ENCODE peak calls at places on chromosomes 1 and 21, in five cellular contexts. S, I, P, T and K are unnamed samples.
A peak's percentile ranks its signal among the peaks of the same experiment; 100 is the strongest.

GRCh38 chr1:226440512-226440911 is 32.6 kb upstream of the PARP1 start:
- DNase-seq in I (no peak), P (no peak), T (no peak), S (no peak), K (no peak)

GRCh38 chr1:58158465-58159423 is 387.8 kb downstream of the OMA1 start:
- DNase-seq in S (no peak), T (no peak), I (no peak), P (no peak), K (no peak)

GRCh38 chr1:84436907-84437667 is 38.8 kb downstream of the DNASE2B start:
- DNase-seq in S (no peak), I (no peak), P (no peak), T (no peak), K (no peak)

GRCh38 chr1:164557270-164557669 is 1.7 kb upstream of the PBX1 start:
- DNase-seq in P (no peak), I (no peak), T (no peak), S (peak; percentile 40), K (no peak)

GRCh38 chr1:202214089-202214843 is 20.7 kb downstream of the LGR6 start:
- DNase-seq in T (no peak), S (peak; percentile 72), I (peak; percentile 61), P (no peak), K (no peak)

GRCh38 chr1:161721738-161722343 is 497 bp downstream of the FCRLB start:
- DNase-seq in S (no peak), T (no peak), P (peak; percentile 67), I (no peak), K (no peak)

GRCh38 chr1:101781437-101781836 is 215.3 kb downstream of the OLFM3 start:
- DNase-seq in I (no peak), S (no peak), P (no peak), T (no peak), K (no peak)

GRCh38 chr1:87673748-87674147 is 345.1 kb downstream of the LMO4 start:
- DNase-seq in I (no peak), P (no peak), S (peak; percentile 21), T (no peak), K (no peak)

GRCh38 chr21:31888936-31889371 is 16.1 kb downstream of the HUNK start:
- DNase-seq in S (peak; percentile 88), P (no peak), T (no peak), I (no peak), K (no peak)

GRCh38 chr1:200923607-200924006 is 28.9 kb downstream of the INAVA start:
- DNase-seq in P (peak; percentile 2), T (peak; percentile 69), I (no peak), S (no peak), K (no peak)

GRCh38 chr1:167447521-167448136 is 70.7 kb downstream of the CD247 start:
- DNase-seq in I (no peak), S (peak; percentile 28), T (no peak), P (peak; percentile 16), K (no peak)

GRCh38 chr1:44785501-44786137 is 2.4 kb downstream of the BEST4 start:
- DNase-seq in P (no peak), S (no peak), T (no peak), I (no peak), K (no peak)

GRCh38 chr1:157117527-157118057 is 18.0 kb upstream of the ETV3L start:
- DNase-seq in I (no peak), T (no peak), S (no peak), P (no peak), K (no peak)

GRCh38 chr1:147545133-147545532 is 3.8 kb downstream of the BCL9 start:
- DNase-seq in S (peak; percentile 81), P (no peak), I (peak; percentile 63), T (no peak), K (peak; percentile 56)

GRCh38 chr1:245156736-245157505 is 2.1 kb downstream of the KIF26B start:
- DNase-seq in S (peak; percentile 58), T (peak; percentile 65), P (no peak), I (peak; percentile 46), K (peak; percentile 58)

GRCh38 chr1:110508038-110508437 is 10.9 kb downstream of the KCNA10 start:
- DNase-seq in T (no peak), I (peak; percentile 64), S (peak; percentile 63), P (no peak), K (peak; percentile 58)

GRCh38 chr1:180158149-180159147 is 3.8 kb downstream of the QSOX1 start:
- DNase-seq in S (no peak), T (no peak), P (no peak), I (no peak), K (no peak)

GRCh38 chr1:113042336-113043143 is 30.5 kb upstream of the LRIG2 start:
- DNase-seq in S (peak; percentile 97), T (peak; percentile 68), I (peak; percentile 87), P (peak; percentile 85), K (peak; percentile 96)

GRCh38 chr1:22829001-22829989 is 118.7 kb downstream of the EPHB2 start:
- DNase-seq in T (no peak), S (no peak), I (no peak), P (no peak), K (no peak)

GRCh38 chr1:9890224-9890731 is 19.8 kb downstream of the CTNNBIP1 start:
- DNase-seq in T (no peak), S (peak; percentile 40), I (no peak), P (no peak), K (no peak)

DNA sequence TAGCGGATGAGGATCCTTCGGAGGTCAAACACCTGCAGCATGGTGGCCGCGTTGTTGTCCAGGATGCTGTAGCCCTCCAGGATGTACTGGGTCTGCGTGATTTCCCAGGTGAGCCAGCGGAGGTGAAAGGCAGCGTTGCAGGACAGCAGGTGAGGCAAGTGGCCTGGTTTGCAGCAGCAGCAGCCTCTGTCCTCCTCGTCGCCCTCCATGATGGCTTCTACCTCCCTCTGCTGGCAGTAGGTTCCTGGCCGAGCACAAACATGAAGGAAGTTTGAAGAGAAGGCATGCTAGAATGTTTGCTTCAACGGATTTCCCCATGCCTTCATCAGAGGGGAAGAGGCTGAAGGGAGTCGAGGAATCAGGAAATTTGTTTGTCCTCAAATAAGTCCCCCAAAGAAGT is 74.7 kb downstream of the NTPCR start:
- DNase-seq in S (peak; percentile 82), T (peak; percentile 18), P (no peak), I (peak; percentile 71), K (peak; percentile 60)
- TF ChIP-seq CREB1 in S (no peak), T (no peak), P (no peak), I (no peak), K (peak; percentile 26)

GRCh38 chr1:86381223-86381622 is 14.9 kb downstream of the ODF2L start:
- DNase-seq in T (no peak), S (no peak), I (no peak), P (no peak), K (no peak)
- TF ChIP-seq CREB1 in T (no peak), S (no peak), I (no peak), P (no peak), K (no peak)

GRCh38 chr1:63148825-63149645 is 173.3 kb upstream of the FOXD3 start:
- DNase-seq in S (peak; percentile 85), T (peak; percentile 32), P (peak; percentile 22), I (peak; percentile 66), K (peak; percentile 60)
- TF ChIP-seq CREB1 in S (no peak), T (no peak), P (no peak), I (no peak), K (no peak)

DNA sequence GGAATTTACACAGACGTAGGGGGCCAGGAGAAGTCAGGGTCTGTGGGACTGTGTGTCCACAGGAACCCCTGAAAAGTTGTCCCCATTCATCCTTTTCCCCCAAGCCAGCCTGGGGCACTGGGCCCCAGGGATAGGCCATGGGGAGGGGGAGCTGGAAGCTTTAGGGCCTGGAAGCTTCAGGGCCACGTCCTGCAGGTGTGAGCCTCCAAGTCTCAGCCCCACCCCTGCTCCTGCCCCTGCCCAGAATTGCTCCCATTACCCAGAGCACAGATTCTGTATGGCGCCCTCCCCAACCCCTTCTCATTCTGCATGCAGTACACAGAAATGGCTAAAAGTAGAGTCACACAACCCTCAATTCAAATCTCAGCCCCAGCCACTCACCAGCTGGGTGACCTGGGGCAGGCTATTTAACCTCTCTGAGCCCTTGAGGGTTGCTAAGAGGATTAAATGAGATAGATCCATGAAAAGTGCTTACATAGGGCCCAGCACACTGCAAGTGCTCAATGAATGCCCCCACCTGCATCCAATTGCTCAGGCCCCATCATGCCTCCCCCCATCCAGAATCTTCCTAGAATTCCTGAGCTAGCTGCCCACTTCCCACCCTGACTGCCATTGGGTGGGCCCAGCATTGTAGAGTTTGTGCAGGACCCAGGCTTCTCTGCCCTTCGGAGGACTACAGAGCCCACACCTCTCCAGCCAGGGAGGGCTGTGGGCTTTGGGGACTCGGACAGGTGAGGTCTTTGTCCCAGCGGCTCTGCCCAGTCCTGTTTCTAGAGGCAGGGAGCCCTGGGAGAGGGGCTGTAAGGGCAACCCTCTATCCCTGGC is 6.5 kb downstream of the RAP1GAP start:
- DNase-seq in P (no peak), S (no peak), T (no peak), I (no peak), K (no peak)
- TF ChIP-seq CREB1 in P (no peak), S (no peak), T (no peak), I (no peak), K (no peak)